ENCODE peak calls at places on chromosomes 6 and 20, in six cellular contexts. M is NCI-H2081; O is activated CD4-positive, alpha-beta T cell treated with anti-CD3 and anti-CD28 coated beads, Interleukin-2, amount 10 ng/mL, durations not matched to agents 7 days and 5 days; L is HFF-Myc; D is kidney epithelial cell; Q is GM06990. J is an unnamed sample.

GRCh38 chr6:45229416-45229815 is 98.7 kb upstream of the RUNX2 start:
- DNase-seq in Q (no peak), D (no peak), L (no peak), M (no peak), O (no peak), J (no peak)

GRCh38 chr20:34066476-34067090 is 45.5 kb downstream of the EIF2S2 start:
- DNase-seq in M (no peak), D (no peak), Q (no peak), O (no peak), L (peak; percentile 56), J (peak; percentile 62)

GRCh38 chr6:135128268-135128914 is 52.7 kb upstream of the MYB start:
- DNase-seq in M (no peak), O (peak; percentile 55), Q (peak; percentile 55), D (no peak), L (no peak), J (no peak)

GRCh38 chr6:11120273-11121005 is 8.9 kb upstream of the ERVFRD-1 start:
- DNase-seq in M (peak; percentile 13), D (no peak), Q (no peak), L (peak; percentile 49), O (no peak), J (peak; percentile 64)

GRCh38 chr6:95352064-95352463 is 225.3 kb upstream of the MANEA start:
- DNase-seq in M (no peak), O (no peak), Q (no peak), L (no peak), D (no peak), J (peak; percentile 19)

GRCh38 chr6:34799547-34799946 is 7.7 kb downstream of the BLTP3A start:
- DNase-seq in Q (no peak), D (no peak), O (no peak), M (no peak), L (no peak), J (no peak)

GRCh38 chr20:63894358-63895201 is at the start of gene DNAJC5:
- DNase-seq in L (peak; percentile 52), M (peak; percentile 95), O (peak; percentile 96), Q (peak; percentile 95), D (no peak), J (peak; percentile 79)

GRCh38 chr6:153231048-153231635 is 100.1 kb upstream of the RGS17 start:
- DNase-seq in D (peak; percentile 5), Q (no peak), M (peak; percentile 57), O (peak; percentile 57), L (no peak), J (peak; percentile 30)

GRCh38 chr6:94323853-94324252 is 904.5 kb upstream of the EPHA7 start:
- DNase-seq in D (no peak), L (no peak), M (peak; percentile 9), Q (no peak), O (no peak), J (peak; percentile 7)

GRCh38 chr20:58700823-58701222 is 8.2 kb downstream of the NPEPL1 start:
- DNase-seq in D (no peak), O (no peak), L (no peak), M (no peak), Q (no peak), J (no peak)

GRCh38 chr6:170274713-170275560 is 15.9 kb downstream of the DLL1 start:
- DNase-seq in D (no peak), Q (no peak), M (no peak), L (no peak), O (no peak), J (no peak)

GRCh38 chr20:37564388-37565133 is 36.9 kb upstream of the BLCAP start:
- DNase-seq in Q (peak; percentile 33), O (peak; percentile 38), D (no peak), M (peak; percentile 30), L (no peak), J (peak; percentile 9)

GRCh38 chr20:58850693-58851174 is at the start of gene GNAS-AS1:
- DNase-seq in M (peak; percentile 71), Q (peak; percentile 88), D (peak; percentile 48), L (peak; percentile 48), O (peak; percentile 81), J (peak; percentile 90)

GRCh38 chr6:70145178-70145577 is 157.7 kb downstream of the COL9A1 start:
- DNase-seq in O (no peak), M (no peak), D (no peak), Q (no peak), L (no peak), J (no peak)

J was measured in fibroblast of lung.